ENCODE peak calls at places on chromosome 1, in seven cellular contexts. One of them, this sample, is unnamed.

GRCh38 chr1:116667577-116668105 is at the start of gene IGSF3:
- ATAC-seq in upper lobe of right lung: peak; percentile 95
- ATAC-seq in activated B cell treated with CpG ODN at 0.5 μM for 24 hours: peak; percentile 84
- ATAC-seq in activated naive CD8-positive, alpha-beta T cell treated with anti-CD3 and anti-CD28 coated beads, Interleukin-2, amount 10 ng/mL, durations not matched to agents 7 days and 5 days: peak; percentile 72
- ATAC-seq in left cardiac atrium: peak; percentile 89
- ATAC-seq in T-helper 17 cell: peak; percentile 82
- ATAC-seq in effector memory CD8-positive, alpha-beta T cell: peak; percentile 72
- ATAC-seq in this sample: peak; percentile 79

GRCh38 chr1:18998016-18998724 is 41.7 kb upstream of the IFFO2 start:
- ATAC-seq in T-helper 17 cell: no peak
- ATAC-seq in activated B cell treated with CpG ODN at 0.5 μM for 24 hours: no peak
- ATAC-seq in activated naive CD8-positive, alpha-beta T cell treated with anti-CD3 and anti-CD28 coated beads, Interleukin-2, amount 10 ng/mL, durations not matched to agents 7 days and 5 days: no peak
- ATAC-seq in effector memory CD8-positive, alpha-beta T cell: no peak
- ATAC-seq in upper lobe of right lung: peak; percentile 78
- ATAC-seq in left cardiac atrium: no peak
- ATAC-seq in this sample: no peak

GRCh38 chr1:230136453-230137327 is 69.7 kb downstream of the GALNT2 start:
- ATAC-seq in T-helper 17 cell: no peak
- ATAC-seq in activated naive CD8-positive, alpha-beta T cell treated with anti-CD3 and anti-CD28 coated beads, Interleukin-2, amount 10 ng/mL, durations not matched to agents 7 days and 5 days: no peak
- ATAC-seq in effector memory CD8-positive, alpha-beta T cell: no peak
- ATAC-seq in left cardiac atrium: peak; percentile 58
- ATAC-seq in activated B cell treated with CpG ODN at 0.5 μM for 24 hours: no peak
- ATAC-seq in upper lobe of right lung: no peak
- ATAC-seq in this sample: no peak

GRCh38 chr1:223016890-223017289 is 126.2 kb downstream of the TLR5 start:
- ATAC-seq in T-helper 17 cell: no peak
- ATAC-seq in activated naive CD8-positive, alpha-beta T cell treated with anti-CD3 and anti-CD28 coated beads, Interleukin-2, amount 10 ng/mL, durations not matched to agents 7 days and 5 days: no peak
- ATAC-seq in upper lobe of right lung: peak; percentile 10
- ATAC-seq in activated B cell treated with CpG ODN at 0.5 μM for 24 hours: no peak
- ATAC-seq in left cardiac atrium: no peak
- ATAC-seq in effector memory CD8-positive, alpha-beta T cell: no peak
- ATAC-seq in this sample: no peak

GRCh38 chr1:246577082-246577719 is 10.9 kb downstream of the CNST start:
- ATAC-seq in activated naive CD8-positive, alpha-beta T cell treated with anti-CD3 and anti-CD28 coated beads, Interleukin-2, amount 10 ng/mL, durations not matched to agents 7 days and 5 days: no peak
- ATAC-seq in T-helper 17 cell: peak; percentile 88
- ATAC-seq in left cardiac atrium: no peak
- ATAC-seq in activated B cell treated with CpG ODN at 0.5 μM for 24 hours: no peak
- ATAC-seq in upper lobe of right lung: no peak
- ATAC-seq in effector memory CD8-positive, alpha-beta T cell: no peak
- ATAC-seq in this sample: no peak

GRCh38 chr1:16181887-16182719 is 26.2 kb upstream of the EPHA2 start:
- ATAC-seq in effector memory CD8-positive, alpha-beta T cell: no peak
- ATAC-seq in left cardiac atrium: peak; percentile 93
- ATAC-seq in upper lobe of right lung: peak; percentile 86
- ATAC-seq in activated naive CD8-positive, alpha-beta T cell treated with anti-CD3 and anti-CD28 coated beads, Interleukin-2, amount 10 ng/mL, durations not matched to agents 7 days and 5 days: no peak
- ATAC-seq in T-helper 17 cell: no peak
- ATAC-seq in activated B cell treated with CpG ODN at 0.5 μM for 24 hours: no peak
- ATAC-seq in this sample: no peak

GRCh38 chr1:158716335-158716734 is 4.2 kb downstream of the OR6K3 start:
- ATAC-seq in effector memory CD8-positive, alpha-beta T cell: no peak
- ATAC-seq in left cardiac atrium: no peak
- ATAC-seq in T-helper 17 cell: peak; percentile 41
- ATAC-seq in activated B cell treated with CpG ODN at 0.5 μM for 24 hours: no peak
- ATAC-seq in upper lobe of right lung: no peak
- ATAC-seq in activated naive CD8-positive, alpha-beta T cell treated with anti-CD3 and anti-CD28 coated beads, Interleukin-2, amount 10 ng/mL, durations not matched to agents 7 days and 5 days: no peak
- ATAC-seq in this sample: peak; percentile 59

GRCh38 chr1:178174539-178174938 is 80.6 kb downstream of the RASAL2 start:
- ATAC-seq in activated B cell treated with CpG ODN at 0.5 μM for 24 hours: no peak
- ATAC-seq in activated naive CD8-positive, alpha-beta T cell treated with anti-CD3 and anti-CD28 coated beads, Interleukin-2, amount 10 ng/mL, durations not matched to agents 7 days and 5 days: no peak
- ATAC-seq in upper lobe of right lung: no peak
- ATAC-seq in T-helper 17 cell: no peak
- ATAC-seq in left cardiac atrium: peak; percentile 65
- ATAC-seq in effector memory CD8-positive, alpha-beta T cell: no peak
- ATAC-seq in this sample: no peak

GRCh38 chr1:147388969-147389368 is 146.5 kb downstream of the CHD1L start:
- ATAC-seq in activated B cell treated with CpG ODN at 0.5 μM for 24 hours: no peak
- ATAC-seq in upper lobe of right lung: no peak
- ATAC-seq in left cardiac atrium: no peak
- ATAC-seq in effector memory CD8-positive, alpha-beta T cell: no peak
- ATAC-seq in activated naive CD8-positive, alpha-beta T cell treated with anti-CD3 and anti-CD28 coated beads, Interleukin-2, amount 10 ng/mL, durations not matched to agents 7 days and 5 days: no peak
- ATAC-seq in T-helper 17 cell: no peak
- ATAC-seq in this sample: no peak

GRCh38 chr1:47340227-47340626 is 6.6 kb downstream of the CMPK1 start:
- ATAC-seq in activated B cell treated with CpG ODN at 0.5 μM for 24 hours: no peak
- ATAC-seq in left cardiac atrium: no peak
- ATAC-seq in T-helper 17 cell: no peak
- ATAC-seq in upper lobe of right lung: no peak
- ATAC-seq in effector memory CD8-positive, alpha-beta T cell: no peak
- ATAC-seq in activated naive CD8-positive, alpha-beta T cell treated with anti-CD3 and anti-CD28 coated beads, Interleukin-2, amount 10 ng/mL, durations not matched to agents 7 days and 5 days: no peak
- ATAC-seq in this sample: no peak